ENCODE peak calls at places on chromosome 21, in eight cellular contexts. V is heart right ventricle, N is H9, O is K562, D is astrocyte, C is MM.1S, G is mammary epithelial cell, R is spleen. K is an unnamed sample. For H3K4me1, the result is how much of the 10 kb centered on the place peaks cover.

GRCh38 chr21:26659181-26659580 is 86.1 kb upstream of the CYYR1 start:
- DNase-seq in O (no peak), G (peak), R (no peak), V (no peak), C (no peak), N (no peak), D (no peak), K (peak)

GRCh38 chr21:42010507-42011493 is 640 bp upstream of the ZBTB21 start:
- DNase-seq in G (peak), O (peak), R (peak), D (peak), V (peak), N (peak), C (peak), K (no peak)

GRCh38 chr21:35400233-35400939 is 351.3 kb upstream of the RUNX1 start:
- DNase-seq in V (no peak), C (peak), R (no peak), N (no peak), D (peak), G (peak), O (peak), K (peak)

GRCh38 chr21:35377505-35378090 is 328.5 kb upstream of the RUNX1 start:
- DNase-seq in D (peak), C (no peak), O (no peak), V (no peak), G (peak), N (no peak), R (no peak), K (no peak)

GRCh38 chr21:23968722-23969647 is 1638.3 kb downstream of the MRPL39 start:
- DNase-seq in R (peak), D (no peak), G (no peak), V (no peak), C (peak), O (peak), N (peak), K (no peak)

GRCh38 chr21:45940091-45940490 is 41.5 kb upstream of the COL6A1 start:
- DNase-seq in N (no peak), R (peak), G (no peak), D (no peak), V (no peak), O (no peak), C (no peak), K (no peak)

GRCh38 chr21:21383126-21383525 is 384.9 kb downstream of the NCAM2 start:
- DNase-seq in G (no peak), D (peak), O (no peak), N (no peak), C (no peak), R (no peak), V (no peak), K (no peak)

GRCh38 chr21:42863504-42863870 is 15.9 kb downstream of the WDR4 start:
- DNase-seq in O (no peak), D (no peak), V (no peak), C (no peak), N (no peak), G (no peak), R (no peak), K (no peak)

GRCh38 chr21:32143222-32143939 is 135.5 kb downstream of the MIS18A start:
- DNase-seq in G (no peak), C (no peak), O (peak), R (no peak), N (peak), V (peak), D (peak), K (no peak)

GRCh38 chr21:34986561-34987533 is 62.3 kb downstream of the RUNX1 start:
- DNase-seq in D (peak), C (peak), V (no peak), O (no peak), G (peak), R (no peak), N (peak), K (peak)

GRCh38 chr21:41956926-41957729 is 3.3 kb upstream of the C2CD2 start:
- DNase-seq in C (no peak), R (no peak), D (peak), V (no peak), O (peak), N (no peak), G (peak), K (peak)

GRCh38 chr21:45455321-45456013 is 50.5 kb downstream of the COL18A1 start:
- DNase-seq in R (peak), O (no peak), C (no peak), V (peak), D (peak), G (peak), N (no peak), K (no peak)

GRCh38 chr21:32705901-32706300 is 21.9 kb downstream of the SYNJ1 start:
- DNase-seq in R (no peak), C (no peak), D (no peak), V (no peak), O (no peak), G (no peak), N (no peak), K (no peak)

GRCh38 chr21:29626787-29627470 is 312.9 kb downstream of the GRIK1 start:
- DNase-seq in G (no peak), D (no peak), N (no peak), C (no peak), O (no peak), R (no peak), V (no peak), K (no peak)

GRCh38 chr21:16194851-16195251 is 465.1 kb downstream of the USP25 start:
- DNase-seq in V (no peak), C (peak), N (no peak), R (no peak), O (no peak), G (peak), D (peak), K (peak)

GRCh38 chr21:26909972-26910371 is 56.9 kb downstream of the ADAMTS5 start:
- DNase-seq in V (no peak), N (peak), R (no peak), C (no peak), O (no peak), G (no peak), D (no peak), K (peak)

GRCh38 chr21:46369520-46370235 is 45.7 kb downstream of the PCNT start:
- DNase-seq in G (no peak), V (no peak), C (peak), D (no peak), N (no peak), O (no peak), R (no peak), K (no peak)

GRCh38 chr21:42644223-42645208 is 8.9 kb upstream of the PDE9A start:
- DNase-seq in D (peak), V (no peak), O (no peak), N (no peak), R (peak), G (no peak), C (no peak), K (no peak)

GRCh38 chr21:41778974-41779600 is 12.2 kb upstream of the RIPK4 start:
- DNase-seq in G (no peak), C (no peak), N (peak), D (no peak), O (peak), V (no peak), R (no peak), K (no peak)

GRCh38 chr21:27703806-27704205 is 736.9 kb upstream of the ADAMTS5 start:
- DNase-seq in V (no peak), D (no peak), R (no peak), G (no peak), N (no peak), C (no peak), O (no peak), K (no peak)

GRCh38 chr21:21968810-21969588 is 970.8 kb downstream of the NCAM2 start:
- DNase-seq in O (no peak), C (no peak), N (no peak), D (no peak), R (no peak), V (no peak), G (no peak), K (peak)

GRCh38 chr21:27206368-27206982 is 239.6 kb upstream of the ADAMTS5 start:
- DNase-seq in O (no peak), C (no peak), D (peak), V (no peak), R (no peak), G (no peak), N (peak), K (no peak)

GRCh38 chr21:41973861-41974751 is 20.3 kb upstream of the C2CD2 start:
- DNase-seq in C (no peak), R (no peak), O (no peak), V (peak), N (no peak), D (no peak), G (no peak), K (no peak)

GRCh38 chr21:46557469-46557868 is 47.4 kb downstream of the S100B start:
- DNase-seq in R (no peak), V (no peak), D (no peak), O (no peak), N (no peak), G (no peak), C (no peak), K (no peak)

GRCh38 chr21:45015469-45015860 is 58.9 kb upstream of the ADARB1 start:
- DNase-seq in D (no peak), C (no peak), V (peak), O (no peak), R (no peak), N (no peak), G (no peak), K (no peak)

GRCh38 chr21:42833439-42833815 is 45.9 kb downstream of the WDR4 start:
- DNase-seq in G (no peak), C (peak), V (no peak), O (peak), D (no peak), N (peak), R (peak), K (no peak)

GRCh38 chr21:45130324-45130774 is 56.0 kb downstream of the ADARB1 start:
- DNase-seq in V (no peak), G (peak), O (no peak), R (no peak), D (peak), C (no peak), N (no peak), K (peak)

GRCh38 chr21:41613421-41613998 is 105.6 kb upstream of the TMPRSS2 start:
- DNase-seq in N (no peak), O (no peak), V (no peak), R (no peak), C (no peak), D (no peak), G (no peak), K (no peak)

GRCh38 chr21:41227357-41228005 is 59.5 kb downstream of the BACE2 start:
- DNase-seq in R (no peak), C (no peak), O (no peak), G (no peak), N (no peak), D (no peak), V (no peak), K (no peak)

GRCh38 chr21:24224411-24224810 is 1382.9 kb downstream of the MRPL39 start:
- DNase-seq in O (no peak), D (no peak), G (no peak), V (no peak), N (no peak), R (no peak), C (no peak), K (peak)

GRCh38 chr21:16409341-16409740 is 679.6 kb downstream of the USP25 start:
- DNase-seq in G (no peak), O (no peak), V (no peak), N (no peak), C (no peak), D (peak), R (no peak), K (no peak)

GRCh38 chr21:19864456-19864855 is 1133.8 kb upstream of the NCAM2 start:
- DNase-seq in R (no peak), V (no peak), C (no peak), G (no peak), D (no peak), O (no peak), N (no peak), K (no peak)

GRCh38 chr21:41604583-41605041 is 96.7 kb upstream of the TMPRSS2 start:
- DNase-seq in V (no peak), C (no peak), N (peak), O (no peak), D (no peak), R (no peak), G (no peak), K (no peak)

GRCh38 chr21:16070207-16070651 is 340.4 kb downstream of the USP25 start:
- DNase-seq in N (no peak), G (no peak), O (no peak), C (no peak), R (no peak), D (peak), V (no peak), K (no peak)

GRCh38 chr21:18716578-18717138 is 313.1 kb upstream of the TMPRSS15 start:
- DNase-seq in O (no peak), R (no peak), N (no peak), C (peak), V (no peak), D (no peak), G (no peak), K (no peak)

GRCh38 chr21:15549671-15550070 is 180.1 kb upstream of the USP25 start:
- DNase-seq in C (no peak), G (no peak), O (no peak), R (no peak), D (peak), V (no peak), N (peak), K (peak)

GRCh38 chr21:45612096-45613019 is 31.2 kb upstream of the PCBP3 start:
- DNase-seq in O (no peak), V (no peak), R (peak), N (peak), G (peak), D (peak), C (no peak), K (peak)

GRCh38 chr21:41365377-41366107 is 3.7 kb downstream of the MX2 start:
- DNase-seq in N (no peak), C (no peak), V (no peak), G (no peak), R (peak), D (no peak), O (no peak), K (no peak)

GRCh38 chr21:17436626-17437111 is 76.2 kb upstream of the CXADR start:
- DNase-seq in C (no peak), G (no peak), O (no peak), D (no peak), R (no peak), V (no peak), N (no peak), K (no peak)

DNA sequence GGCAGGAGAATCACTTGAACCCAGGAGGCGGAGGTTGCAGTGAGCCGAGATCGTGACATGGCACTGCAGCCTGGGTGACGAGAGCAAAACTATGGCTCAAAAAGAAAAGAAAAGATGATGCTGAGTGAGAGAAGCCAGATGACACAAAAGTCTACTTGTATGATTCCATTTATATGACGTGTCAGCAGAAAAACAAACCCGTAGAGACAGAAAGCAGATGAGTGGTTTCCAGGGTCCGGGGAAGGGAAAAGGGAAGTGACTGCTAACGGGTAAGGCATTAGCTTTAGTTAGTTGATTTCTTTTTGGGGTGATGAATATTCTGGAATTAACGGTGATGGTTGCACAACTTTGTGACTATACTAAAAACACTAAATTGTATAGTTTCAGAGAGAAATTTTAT is 24.6 kb upstream of the ATP5PO start:
- DNase-seq in G (no peak), V (no peak), D (peak), R (no peak), N (no peak), C (no peak), O (no peak), K (peak)
- H3K27ac ChIP-seq in G (no peak), V (no peak), D (peak), R (no peak), N (no peak), C (no peak), O (no peak), K (no peak)

DNA sequence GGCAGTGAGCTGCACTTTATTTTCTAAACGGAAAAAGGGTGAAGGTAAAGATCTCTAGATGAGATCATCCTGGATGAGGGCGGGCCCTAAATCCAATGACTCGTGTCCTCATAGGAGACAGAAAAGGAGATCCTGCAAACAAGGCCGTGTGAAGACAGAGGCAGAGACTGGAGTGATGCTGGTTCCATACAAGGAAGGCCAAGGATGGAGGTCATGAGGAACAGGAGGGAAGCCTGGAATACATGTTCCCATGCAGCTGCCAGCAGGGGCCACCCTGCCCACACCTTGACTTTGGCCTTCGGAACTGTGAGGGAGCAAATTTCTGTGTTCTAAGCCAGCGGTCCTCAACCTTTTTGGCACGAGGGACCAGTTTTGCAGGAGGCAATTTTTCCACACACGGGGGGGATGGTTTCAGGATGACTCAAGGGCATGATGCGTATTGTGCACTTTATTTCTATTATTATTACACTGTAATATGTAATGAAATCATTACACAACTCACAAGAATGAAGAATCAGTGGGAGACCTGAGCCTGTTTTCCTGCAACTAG is 94.3 kb downstream of the PSMG1 start:
- DNase-seq in C (no peak), G (peak), N (no peak), O (peak), D (peak), V (no peak), R (peak), K (peak)
- TF ChIP-seq CTCF in C (no peak), G (no peak), N (peak), O (peak), D (no peak), V (no peak), R (no peak), K (peak)

GRCh38 chr21:38760762-38761155 is 45.0 kb upstream of the ETS2 start:
- DNase-seq in N (no peak), O (no peak), V (no peak), G (no peak), C (no peak), R (no peak), D (no peak), K (no peak)
- H3K4me1 ChIP-seq in N (under half), O (under half), V (under half), G (under half), C (under half), R (under half), D (under half), K (under half)

DNA sequence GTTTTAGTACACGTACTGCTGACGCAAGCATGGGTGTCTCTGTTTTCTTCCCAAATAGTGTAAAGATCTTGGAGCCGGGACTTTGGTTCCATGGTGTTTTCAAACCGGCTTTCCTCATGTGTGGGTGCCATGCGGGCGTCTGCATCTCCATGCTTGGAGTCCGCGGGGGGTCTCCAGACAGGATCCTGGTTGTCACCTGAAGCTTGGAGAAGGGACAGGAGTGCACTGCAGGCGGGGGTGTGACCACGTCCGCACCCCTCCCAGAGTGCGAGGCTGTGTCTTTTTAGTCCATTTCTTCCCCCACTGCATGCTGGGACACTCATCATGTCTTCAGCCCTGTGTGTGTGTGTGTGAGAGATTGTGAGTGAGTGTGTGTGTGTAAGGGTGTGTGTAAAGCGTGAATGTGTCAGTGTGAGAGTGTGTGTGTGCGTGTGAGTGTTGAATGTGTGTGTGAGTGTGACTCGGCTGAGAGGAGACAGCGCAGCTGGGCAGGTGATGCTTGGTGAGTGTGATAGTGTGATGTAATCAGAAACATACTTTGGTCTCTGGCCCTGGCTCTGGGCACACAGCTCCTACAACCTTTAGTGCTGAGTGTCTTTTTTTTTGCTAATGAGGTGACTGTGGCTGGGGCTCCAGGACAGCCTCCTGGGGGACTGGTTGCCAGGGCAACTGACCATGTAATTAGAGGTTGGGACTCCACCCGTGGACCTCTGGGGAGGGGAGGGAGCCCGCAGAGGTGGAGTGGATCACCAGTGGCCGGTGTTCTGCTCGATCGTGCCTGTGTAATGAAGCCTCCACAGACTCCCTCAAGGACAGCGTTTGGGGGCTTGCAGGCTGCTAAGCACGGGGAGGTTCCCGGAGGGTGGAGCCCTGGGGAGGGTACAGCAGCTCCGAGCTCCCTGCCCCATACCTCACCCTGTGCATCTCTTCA is 55.1 kb downstream of the AGPAT3 start:
- DNase-seq in D (no peak), C (no peak), R (no peak), O (no peak), V (no peak), N (no peak), G (no peak), K (no peak)
- H3K27ac ChIP-seq in D (no peak), C (no peak), R (no peak), O (no peak), V (no peak), N (no peak), G (no peak), K (no peak)

DNA sequence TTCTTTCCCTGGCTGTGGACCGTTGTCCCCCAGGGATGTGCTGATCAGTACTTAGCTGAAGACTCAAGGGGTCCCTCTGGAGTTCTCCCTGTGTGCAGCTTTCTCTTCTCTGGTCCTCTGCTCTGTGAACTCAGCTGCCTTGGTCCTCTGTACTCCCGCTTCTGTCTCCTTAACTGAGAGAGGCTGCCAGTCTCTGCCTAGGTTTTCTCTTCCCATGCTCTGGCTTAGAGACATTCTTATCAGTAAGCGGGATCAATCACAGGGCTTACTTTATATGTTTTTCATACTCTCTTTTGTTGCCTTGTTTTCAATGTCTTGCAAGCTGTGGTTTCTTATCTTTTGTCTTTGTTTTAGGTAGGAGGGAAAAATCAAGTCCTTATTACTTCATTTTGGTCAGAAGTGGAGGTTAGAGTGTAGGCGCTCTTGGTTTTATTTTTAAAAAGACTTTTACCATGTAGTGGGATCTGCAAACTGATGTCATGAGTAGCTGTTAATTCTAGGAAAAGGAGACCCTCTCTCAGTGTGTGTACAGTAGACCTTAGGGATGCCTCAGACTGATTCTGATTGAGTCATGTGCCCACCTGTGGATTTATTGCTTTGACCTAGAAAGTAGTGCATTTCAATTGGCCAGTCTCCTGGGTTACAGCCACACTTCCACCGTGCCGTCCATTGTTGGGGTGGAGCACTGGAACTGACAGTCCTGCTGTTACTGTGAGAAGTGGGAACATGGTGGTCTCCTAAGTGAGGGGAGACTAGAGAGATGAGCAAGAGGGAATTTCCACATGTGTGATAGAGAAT is 46.6 kb downstream of the TTC3 start:
- DNase-seq in N (peak), R (no peak), V (no peak), G (no peak), C (no peak), O (peak), D (peak), K (no peak)
- TF ChIP-seq CTCF in N (peak), R (no peak), V (no peak), G (no peak), C (no peak), O (no peak), D (no peak), K (no peak)

K was measured in foreskin keratinocyte.